ENCODE peak calls at places on chromosomes 1 and 21, in four cellular contexts. One of them, this sample, is unnamed.

GRCh38 chr1:161119379-161120061 is 1.6 kb downstream of the NIT1 start:
- DNase-seq in kidney epithelial cell: no peak
- DNase-seq in progenitor cell of endocrine pancreas: no peak
- DNase-seq in activated B cell treated with CpG ODN at 0.5 μM for 24 hours: no peak
- DNase-seq in this sample: peak

GRCh38 chr1:46333300-46334029 is 7.1 kb upstream of the NSUN4 start:
- DNase-seq in kidney epithelial cell: no peak
- DNase-seq in progenitor cell of endocrine pancreas: no peak
- DNase-seq in activated B cell treated with CpG ODN at 0.5 μM for 24 hours: no peak
- DNase-seq in this sample: peak

GRCh38 chr1:175338447-175339135 is 146.0 kb upstream of the KIAA0040 start:
- DNase-seq in kidney epithelial cell: no peak
- DNase-seq in progenitor cell of endocrine pancreas: peak
- DNase-seq in activated B cell treated with CpG ODN at 0.5 μM for 24 hours: peak
- DNase-seq in this sample: peak

GRCh38 chr1:183942933-183943693 is 94.4 kb downstream of the COLGALT2 start:
- DNase-seq in kidney epithelial cell: peak
- DNase-seq in progenitor cell of endocrine pancreas: no peak
- DNase-seq in activated B cell treated with CpG ODN at 0.5 μM for 24 hours: no peak
- DNase-seq in this sample: no peak

GRCh38 chr1:12405325-12406217 is 175.7 kb downstream of the VPS13D start:
- DNase-seq in kidney epithelial cell: no peak
- DNase-seq in progenitor cell of endocrine pancreas: no peak
- DNase-seq in activated B cell treated with CpG ODN at 0.5 μM for 24 hours: no peak
- DNase-seq in this sample: no peak

GRCh38 chr1:175742790-175743459 is 470 bp downstream of the TNR start:
- DNase-seq in kidney epithelial cell: peak
- DNase-seq in progenitor cell of endocrine pancreas: peak
- DNase-seq in activated B cell treated with CpG ODN at 0.5 μM for 24 hours: no peak
- DNase-seq in this sample: no peak

GRCh38 chr1:25820247-25821111 is 725 bp downstream of the MTFR1L start:
- DNase-seq in kidney epithelial cell: no peak
- DNase-seq in progenitor cell of endocrine pancreas: no peak
- DNase-seq in activated B cell treated with CpG ODN at 0.5 μM for 24 hours: peak
- DNase-seq in this sample: peak

GRCh38 chr1:54894271-54894670 is 7.3 kb upstream of the DHCR24 start:
- DNase-seq in kidney epithelial cell: no peak
- DNase-seq in progenitor cell of endocrine pancreas: no peak
- DNase-seq in activated B cell treated with CpG ODN at 0.5 μM for 24 hours: no peak
- DNase-seq in this sample: no peak

GRCh38 chr1:44619261-44619900 is 54.9 kb downstream of the TMEM53 start:
- DNase-seq in kidney epithelial cell: peak
- DNase-seq in progenitor cell of endocrine pancreas: no peak
- DNase-seq in activated B cell treated with CpG ODN at 0.5 μM for 24 hours: no peak
- DNase-seq in this sample: no peak

GRCh38 chr21:45923146-45923545 is 58.4 kb upstream of the COL6A1 start:
- DNase-seq in kidney epithelial cell: peak
- DNase-seq in progenitor cell of endocrine pancreas: peak
- DNase-seq in activated B cell treated with CpG ODN at 0.5 μM for 24 hours: no peak
- DNase-seq in this sample: no peak

GRCh38 chr21:45927032-45927431 is 54.5 kb upstream of the COL6A1 start:
- DNase-seq in kidney epithelial cell: no peak
- DNase-seq in progenitor cell of endocrine pancreas: no peak
- DNase-seq in activated B cell treated with CpG ODN at 0.5 μM for 24 hours: no peak
- DNase-seq in this sample: no peak

GRCh38 chr21:45929477-45929876 is 52.1 kb upstream of the COL6A1 start:
- DNase-seq in kidney epithelial cell: no peak
- DNase-seq in progenitor cell of endocrine pancreas: no peak
- DNase-seq in activated B cell treated with CpG ODN at 0.5 μM for 24 hours: no peak
- DNase-seq in this sample: no peak

GRCh38 chr21:45927851-45928850 is 53.4 kb upstream of the COL6A1 start:
- DNase-seq in kidney epithelial cell: no peak
- DNase-seq in progenitor cell of endocrine pancreas: no peak
- DNase-seq in activated B cell treated with CpG ODN at 0.5 μM for 24 hours: no peak
- DNase-seq in this sample: no peak

GRCh38 chr21:45926281-45926680 is 55.3 kb upstream of the COL6A1 start:
- DNase-seq in kidney epithelial cell: no peak
- DNase-seq in progenitor cell of endocrine pancreas: no peak
- DNase-seq in activated B cell treated with CpG ODN at 0.5 μM for 24 hours: no peak
- DNase-seq in this sample: no peak
- TF ChIP-seq CTCF in kidney epithelial cell: no peak
- TF ChIP-seq CTCF in progenitor cell of endocrine pancreas: peak
- TF ChIP-seq CTCF in activated B cell treated with CpG ODN at 0.5 μM for 24 hours: no peak
- TF ChIP-seq CTCF in this sample: no peak

DNA sequence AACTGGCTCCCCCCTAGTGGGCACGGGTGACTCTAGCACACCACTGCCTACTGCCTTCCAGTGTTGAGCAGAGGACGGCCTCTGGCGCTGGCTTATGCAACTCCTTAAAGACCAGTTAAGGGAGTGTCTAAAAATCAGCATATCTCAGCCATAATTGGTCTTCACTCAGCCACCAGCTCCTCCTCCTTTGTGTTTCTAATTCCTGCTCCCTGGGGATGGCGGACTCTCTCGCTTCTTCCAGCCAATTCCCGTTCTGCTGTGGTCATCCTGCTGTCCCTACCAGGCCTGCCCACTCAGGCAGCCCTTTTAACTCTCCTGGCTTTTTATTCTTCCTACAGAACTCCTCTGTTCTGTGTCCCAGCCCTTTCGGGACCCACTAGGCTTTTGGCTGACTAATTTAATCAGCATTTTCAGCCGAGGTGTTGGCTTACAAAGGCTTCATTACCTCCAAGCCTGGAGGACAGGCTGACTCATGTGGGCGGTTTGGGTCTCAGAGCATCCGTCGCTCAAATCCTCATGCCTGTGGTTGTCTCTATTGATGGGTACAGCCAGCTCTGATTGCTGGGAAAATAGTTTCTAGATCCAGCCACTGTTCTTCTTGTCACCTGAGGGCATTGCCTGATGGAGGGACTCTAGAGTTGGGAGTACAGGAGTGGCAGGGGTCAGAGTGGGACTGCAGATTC is 332.5 kb downstream of the CAMTA1 start:
- DNase-seq in kidney epithelial cell: peak
- DNase-seq in progenitor cell of endocrine pancreas: no peak
- DNase-seq in activated B cell treated with CpG ODN at 0.5 μM for 24 hours: no peak
- DNase-seq in this sample: no peak
- TF ChIP-seq CTCF in kidney epithelial cell: peak
- TF ChIP-seq CTCF in progenitor cell of endocrine pancreas: peak
- TF ChIP-seq CTCF in activated B cell treated with CpG ODN at 0.5 μM for 24 hours: no peak
- TF ChIP-seq CTCF in this sample: no peak

GRCh38 chr1:231079166-231079565 is 39.1 kb upstream of the FAM89A start:
- DNase-seq in kidney epithelial cell: no peak
- DNase-seq in progenitor cell of endocrine pancreas: no peak
- DNase-seq in activated B cell treated with CpG ODN at 0.5 μM for 24 hours: no peak
- DNase-seq in this sample: no peak
- TF ChIP-seq CTCF in kidney epithelial cell: no peak
- TF ChIP-seq CTCF in progenitor cell of endocrine pancreas: no peak
- TF ChIP-seq CTCF in activated B cell treated with CpG ODN at 0.5 μM for 24 hours: no peak
- TF ChIP-seq CTCF in this sample: no peak

GRCh38 chr1:200873116-200873670 is 412 bp downstream of the GPR25 start:
- DNase-seq in kidney epithelial cell: no peak
- DNase-seq in progenitor cell of endocrine pancreas: no peak
- DNase-seq in activated B cell treated with CpG ODN at 0.5 μM for 24 hours: no peak
- DNase-seq in this sample: no peak
- TF ChIP-seq CTCF in kidney epithelial cell: no peak
- TF ChIP-seq CTCF in progenitor cell of endocrine pancreas: no peak
- TF ChIP-seq CTCF in activated B cell treated with CpG ODN at 0.5 μM for 24 hours: no peak
- TF ChIP-seq CTCF in this sample: no peak

GRCh38 chr1:208242829-208243521 is 1.2 kb downstream of the PLXNA2 start:
- DNase-seq in kidney epithelial cell: no peak
- DNase-seq in progenitor cell of endocrine pancreas: peak
- DNase-seq in activated B cell treated with CpG ODN at 0.5 μM for 24 hours: no peak
- DNase-seq in this sample: no peak
- TF ChIP-seq CTCF in kidney epithelial cell: no peak
- TF ChIP-seq CTCF in progenitor cell of endocrine pancreas: peak
- TF ChIP-seq CTCF in activated B cell treated with CpG ODN at 0.5 μM for 24 hours: no peak
- TF ChIP-seq CTCF in this sample: peak

GRCh38 chr1:163443863-163444262 is 122.1 kb downstream of the NUF2 start:
- DNase-seq in kidney epithelial cell: no peak
- DNase-seq in progenitor cell of endocrine pancreas: no peak
- DNase-seq in activated B cell treated with CpG ODN at 0.5 μM for 24 hours: no peak
- DNase-seq in this sample: no peak
- TF ChIP-seq CTCF in kidney epithelial cell: no peak
- TF ChIP-seq CTCF in progenitor cell of endocrine pancreas: no peak
- TF ChIP-seq CTCF in activated B cell treated with CpG ODN at 0.5 μM for 24 hours: no peak
- TF ChIP-seq CTCF in this sample: no peak

This sample was measured in GM13977.